ENCODE peak calls at places on chromosome 16, in ten cellular contexts. H is lower lobe of right lung, M is transverse colon, B is left ventricle myocardium inferior, Q is SJSA1, N is right atrium auricular region, A is mesendoderm, T is K562, G is stomach, C is A549. U is an unnamed sample. For H3K4me1, the result is how much of the 10 kb centered on the place peaks cover.

GRCh38 chr16:58011652-58012051 is 10.4 kb downstream of the USB1 start:
- DNase-seq in H (no peak), M (no peak), B (no peak), Q (peak), N (no peak), A (peak), T (no peak), G (no peak), C (no peak), U (no peak)

GRCh38 chr16:5350118-5350517 is 252.5 kb upstream of the EEF2KMT start:
- DNase-seq in H (no peak), M (no peak), B (no peak), Q (no peak), N (no peak), A (peak), T (no peak), G (no peak), C (no peak), U (no peak)

GRCh38 chr16:47036201-47036600 is 62.7 kb upstream of the DNAJA2 start:
- DNase-seq in H (no peak), M (no peak), B (no peak), Q (no peak), N (no peak), A (no peak), T (no peak), G (no peak), C (no peak), U (no peak)

GRCh38 chr16:73713817-73714495 is 582.7 kb upstream of the PSMD7 start:
- DNase-seq in H (no peak), M (peak), B (no peak), Q (peak), N (no peak), A (peak), T (peak), G (no peak), C (peak), U (no peak)

GRCh38 chr16:48608871-48609452 is 1.0 kb downstream of the N4BP1 start:
- DNase-seq in H (no peak), M (no peak), B (no peak), Q (no peak), N (no peak), A (peak), T (no peak), G (peak), C (no peak), U (no peak)

GRCh38 chr16:70523621-70524405 is at the start of gene SF3B3:
- DNase-seq in H (peak), M (peak), B (no peak), Q (peak), N (peak), A (peak), T (peak), G (peak), C (peak), U (peak)

GRCh38 chr16:11609474-11610120 is 22.9 kb upstream of the LITAF start:
- DNase-seq in H (peak), M (no peak), B (no peak), Q (no peak), N (no peak), A (no peak), T (no peak), G (no peak), C (no peak), U (no peak)

GRCh38 chr16:56789360-56789759 is 59.4 kb downstream of the NUP93 start:
- DNase-seq in H (peak), M (peak), B (no peak), Q (no peak), N (no peak), A (peak), T (peak), G (peak), C (peak), U (no peak)

GRCh38 chr16:55569025-55569424 is 2.5 kb downstream of the CAPNS2 start:
- DNase-seq in H (no peak), M (no peak), B (no peak), Q (no peak), N (no peak), A (no peak), T (no peak), G (no peak), C (no peak), U (no peak)

GRCh38 chr16:88922114-88922825 is 54.7 kb downstream of the CBFA2T3 start:
- DNase-seq in H (peak), M (peak), B (peak), Q (no peak), N (peak), A (peak), T (no peak), G (peak), C (peak), U (peak)

GRCh38 chr16:10876799-10877341 is at the start of gene CIITA:
- DNase-seq in H (peak), M (peak), B (peak), Q (no peak), N (peak), A (no peak), T (no peak), G (peak), C (no peak), U (peak)

GRCh38 chr16:30430428-30430970 is 669 bp upstream of the DCTPP1 start:
- DNase-seq in H (peak), M (no peak), B (peak), Q (no peak), N (no peak), A (no peak), T (peak), G (no peak), C (no peak), U (no peak)

GRCh38 chr16:12773216-12773615 is 30.5 kb downstream of the CPPED1 start:
- DNase-seq in H (no peak), M (no peak), B (no peak), Q (no peak), N (no peak), A (no peak), T (no peak), G (peak), C (no peak), U (no peak)

GRCh38 chr16:65116216-65116615 is 5.6 kb downstream of the CDH11 start:
- DNase-seq in H (no peak), M (no peak), B (no peak), Q (no peak), N (no peak), A (no peak), T (no peak), G (no peak), C (no peak), U (no peak)

GRCh38 chr16:17434006-17434405 is 36.8 kb downstream of the XYLT1 start:
- DNase-seq in H (no peak), M (no peak), B (peak), Q (no peak), N (no peak), A (no peak), T (no peak), G (no peak), C (no peak), U (no peak)

GRCh38 chr16:64312292-64312691 is 809.6 kb downstream of the CDH11 start:
- DNase-seq in H (no peak), M (no peak), B (no peak), Q (no peak), N (no peak), A (no peak), T (no peak), G (no peak), C (no peak), U (no peak)

GRCh38 chr16:75296606-75297005 is 45.2 kb upstream of the BCAR1 start:
- DNase-seq in H (no peak), M (no peak), B (peak), Q (no peak), N (peak), A (no peak), T (no peak), G (no peak), C (no peak), U (no peak)

GRCh38 chr16:56481468-56482112 is 30.2 kb downstream of the OGFOD1 start:
- DNase-seq in H (no peak), M (no peak), B (no peak), Q (no peak), N (no peak), A (no peak), T (no peak), G (no peak), C (no peak), U (no peak)

GRCh38 chr16:86578056-86578455 is 293 bp upstream of the FOXL1 start:
- DNase-seq in H (no peak), M (no peak), B (no peak), Q (peak), N (no peak), A (peak), T (no peak), G (no peak), C (no peak), U (no peak)

GRCh38 chr16:55711959-55712876 is 56.4 kb downstream of the SLC6A2 start:
- DNase-seq in H (peak), M (peak), B (peak), Q (peak), N (peak), A (peak), T (peak), G (peak), C (peak), U (peak)

GRCh38 chr16:30893744-30894539 is at the start of gene BCL7C:
- DNase-seq in H (peak), M (peak), B (peak), Q (peak), N (peak), A (peak), T (peak), G (peak), C (peak), U (peak)

GRCh38 chr16:22775220-22775912 is 38.6 kb upstream of the HS3ST2 start:
- DNase-seq in H (no peak), M (no peak), B (no peak), Q (no peak), N (no peak), A (no peak), T (no peak), G (no peak), C (no peak), U (no peak)

GRCh38 chr16:8087597-8088279 is 502.6 kb downstream of the TMEM114 start:
- DNase-seq in H (no peak), M (no peak), B (no peak), Q (no peak), N (no peak), A (no peak), T (no peak), G (no peak), C (no peak), U (no peak)

GRCh38 chr16:69273009-69273408 is 38.1 kb upstream of the VPS4A start:
- DNase-seq in H (no peak), M (no peak), B (no peak), Q (no peak), N (no peak), A (no peak), T (no peak), G (no peak), C (no peak), U (no peak)

GRCh38 chr16:81601601-81602251 is 157.1 kb downstream of the CMIP start:
- DNase-seq in H (no peak), M (no peak), B (no peak), Q (no peak), N (no peak), A (no peak), T (no peak), G (no peak), C (no peak), U (no peak)

GRCh38 chr16:80569440-80570105 is 28.8 kb downstream of the DYNLRB2 start:
- DNase-seq in H (no peak), M (no peak), B (no peak), Q (no peak), N (no peak), A (no peak), T (peak), G (no peak), C (peak), U (no peak)

GRCh38 chr16:73021866-73022495 is 25.9 kb downstream of the ZFHX3 start:
- DNase-seq in H (no peak), M (no peak), B (no peak), Q (no peak), N (no peak), A (no peak), T (no peak), G (no peak), C (no peak), U (peak)

GRCh38 chr16:81833751-81834150 is 54.7 kb downstream of the PLCG2 start:
- DNase-seq in H (no peak), M (no peak), B (no peak), Q (no peak), N (no peak), A (no peak), T (no peak), G (no peak), C (no peak), U (no peak)

GRCh38 chr16:11503566-11503965 is 83.2 kb downstream of the LITAF start:
- DNase-seq in H (no peak), M (no peak), B (no peak), Q (no peak), N (no peak), A (no peak), T (no peak), G (no peak), C (no peak), U (no peak)

GRCh38 chr16:14529010-14529669 is 100.9 kb downstream of the PARN start:
- DNase-seq in H (no peak), M (peak), B (peak), Q (peak), N (peak), A (peak), T (peak), G (peak), C (peak), U (peak)

GRCh38 chr16:26524831-26525230 is 541.9 kb upstream of the C16orf82 start:
- DNase-seq in H (no peak), M (no peak), B (no peak), Q (no peak), N (no peak), A (no peak), T (no peak), G (no peak), C (no peak), U (no peak)

DNA sequence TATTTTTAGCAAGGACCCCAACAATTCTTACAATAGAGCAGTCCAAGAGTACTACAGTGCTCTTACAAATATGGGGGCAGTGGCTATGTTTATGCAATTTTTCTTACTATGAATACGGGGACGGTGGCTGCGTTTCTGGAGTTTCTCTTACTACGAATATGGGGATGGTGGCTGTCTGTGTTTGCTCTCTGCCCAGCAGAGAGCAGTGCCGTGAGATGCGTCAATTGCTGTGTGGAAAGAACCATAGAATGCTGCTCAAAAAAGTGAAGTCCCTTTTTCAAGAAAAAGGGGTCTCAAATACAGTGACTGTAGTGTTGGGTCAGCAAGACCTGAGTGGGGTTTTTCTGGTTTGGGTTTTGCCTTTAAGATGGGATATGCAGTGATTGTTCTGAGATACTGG is 53.9 kb downstream of the KNOP1 start:
- DNase-seq in H (no peak), M (no peak), B (no peak), Q (no peak), N (no peak), A (no peak), T (no peak), G (no peak), C (no peak), U (no peak)
- H3K4me1 ChIP-seq in H (under half), M (under half), B (under half), Q (under half), N (under half), A (under half), T (under half), G (under half), C (under half), U (under half)

DNA sequence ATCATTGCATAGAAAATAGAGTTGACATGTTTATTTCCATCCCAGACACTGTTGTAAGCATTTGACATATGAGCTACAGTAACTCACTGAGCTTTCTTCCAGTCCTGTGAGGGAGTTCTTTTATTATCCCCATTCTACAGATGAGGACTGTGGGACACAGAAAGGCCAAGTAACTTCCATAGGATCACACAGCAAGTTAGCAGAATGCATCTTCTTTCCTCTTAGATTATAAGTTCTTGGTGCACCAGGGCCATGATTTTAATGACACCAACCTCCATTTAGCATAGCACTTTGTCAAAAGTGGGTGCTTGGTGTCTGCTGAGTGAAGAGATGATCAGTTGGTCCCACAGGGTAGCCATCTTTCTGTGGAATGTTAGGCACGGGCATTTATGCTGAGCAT is 12.7 kb downstream of the JPT2 start:
- DNase-seq in H (no peak), M (no peak), B (no peak), Q (no peak), N (no peak), A (no peak), T (no peak), G (no peak), C (no peak), U (no peak)
- H3K4me1 ChIP-seq in H (under half), M (under half), B (under half), Q (half or more), N (under half), A (under half), T (under half), G (under half), C (half or more), U (under half)

GRCh38 chr16:84612686-84613085 is 5.2 kb downstream of the COTL1 start:
- DNase-seq in H (no peak), M (no peak), B (no peak), Q (no peak), N (no peak), A (no peak), T (no peak), G (no peak), C (no peak), U (no peak)
- H3K4me1 ChIP-seq in H (half or more), M (under half), B (under half), Q (under half), N (under half), A (under half), T (under half), G (half or more), C (under half), U (under half)

GRCh38 chr16:84616515-84616914 is 1.4 kb downstream of the COTL1 start:
- DNase-seq in H (no peak), M (peak), B (no peak), Q (peak), N (no peak), A (no peak), T (no peak), G (no peak), C (peak), U (no peak)
- H3K4me1 ChIP-seq in H (half or more), M (under half), B (under half), Q (under half), N (under half), A (under half), T (under half), G (under half), C (under half), U (under half)

GRCh38 chr16:28179354-28179753 is 32.4 kb downstream of the XPO6 start:
- DNase-seq in H (no peak), M (no peak), B (no peak), Q (no peak), N (no peak), A (no peak), T (no peak), G (no peak), C (no peak), U (no peak)
- H3K4me1 ChIP-seq in H (under half), M (under half), B (under half), Q (half or more), N (under half), A (under half), T (under half), G (under half), C (under half), U (under half)

GRCh38 chr16:53775821-53776431 is 72.0 kb downstream of the FTO start:
- DNase-seq in H (no peak), M (peak), B (peak), Q (peak), N (no peak), A (peak), T (no peak), G (peak), C (peak), U (peak)
- H3K4me1 ChIP-seq in H (half or more), M (half or more), B (half or more), Q (half or more), N (under half), A (under half), T (under half), G (half or more), C (half or more), U (half or more)

GRCh38 chr16:28528463-28528867 is 10.3 kb downstream of the NUPR1 start:
- DNase-seq in H (no peak), M (no peak), B (no peak), Q (no peak), N (no peak), A (no peak), T (no peak), G (peak), C (no peak), U (no peak)
- H3K4me1 ChIP-seq in H (under half), M (under half), B (under half), Q (under half), N (under half), A (under half), T (under half), G (under half), C (under half), U (under half)

GRCh38 chr16:84887207-84887606 is 67.4 kb downstream of the CRISPLD2 start:
- DNase-seq in H (no peak), M (no peak), B (no peak), Q (no peak), N (no peak), A (no peak), T (peak), G (no peak), C (no peak), U (no peak)

GRCh38 chr16:84883301-84883700 is 63.5 kb downstream of the CRISPLD2 start:
- DNase-seq in H (no peak), M (no peak), B (peak), Q (no peak), N (peak), A (peak), T (no peak), G (no peak), C (no peak), U (no peak)

GRCh38 chr16:84884311-84885023 is 64.7 kb downstream of the CRISPLD2 start:
- DNase-seq in H (no peak), M (no peak), B (peak), Q (no peak), N (peak), A (peak), T (peak), G (peak), C (no peak), U (no peak)

GRCh38 chr16:84886536-84887090 is 66.8 kb downstream of the CRISPLD2 start:
- DNase-seq in H (no peak), M (no peak), B (no peak), Q (no peak), N (no peak), A (no peak), T (no peak), G (no peak), C (no peak), U (no peak)

DNA sequence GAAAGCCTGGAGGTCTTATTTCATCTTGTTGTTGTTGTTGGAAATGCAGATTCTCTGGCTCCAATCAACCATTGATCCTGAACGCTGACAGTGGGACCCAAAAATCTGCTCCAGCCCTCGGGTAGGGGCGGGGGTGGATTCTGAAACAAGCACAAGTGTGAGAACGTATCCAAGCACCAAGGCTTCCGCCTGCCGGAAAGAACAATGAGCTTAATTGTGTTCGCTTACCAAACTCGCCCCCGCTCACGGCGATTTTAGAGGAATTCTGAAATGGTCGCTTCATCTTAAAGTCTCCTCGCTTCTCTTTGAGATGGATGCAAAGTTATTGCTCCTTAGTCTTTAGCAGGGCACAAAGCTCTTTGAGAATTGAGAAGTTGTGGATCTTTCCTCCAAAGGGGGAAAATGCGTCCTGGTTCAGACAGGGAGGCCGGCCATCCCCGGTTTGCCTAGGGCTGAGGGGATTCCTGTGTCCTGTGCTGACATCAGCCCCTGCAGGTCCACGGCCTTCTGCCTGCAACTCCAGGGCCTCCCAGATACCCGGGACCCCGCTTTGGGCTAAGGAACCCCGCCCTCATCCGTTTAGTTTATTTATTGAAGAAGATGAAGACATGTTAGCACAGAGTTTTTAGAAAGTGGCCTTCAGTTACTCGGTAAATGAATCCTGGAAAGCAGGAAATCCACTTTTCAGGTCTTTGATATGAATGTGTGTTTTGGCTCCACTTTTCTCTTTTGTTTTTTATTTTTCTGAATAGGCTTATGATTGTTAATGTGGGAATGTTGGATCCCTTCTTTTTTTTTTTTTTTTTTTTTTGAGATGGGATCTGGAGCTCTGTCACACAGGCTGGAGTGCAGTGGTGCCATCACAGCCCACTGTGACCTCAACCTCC is 65.5 kb downstream of the CRISPLD2 start:
- DNase-seq in H (no peak), M (no peak), B (peak), Q (no peak), N (peak), A (peak), T (no peak), G (no peak), C (no peak), U (no peak)
- H3K4me1 ChIP-seq in H (under half), M (under half), B (under half), Q (under half), N (under half), A (under half), T (under half), G (under half), C (under half), U (under half)

GRCh38 chr16:24977673-24978065 is 37.5 kb downstream of the ARHGAP17 start:
- DNase-seq in H (no peak), M (no peak), B (no peak), Q (peak), N (no peak), A (peak), T (no peak), G (no peak), C (peak), U (no peak)
- H3K4me1 ChIP-seq in H (half or more), M (under half), B (half or more), Q (half or more), N (under half), A (under half), T (under half), G (under half), C (under half), U (under half)

U was measured in upper lobe of right lung.